ENCODE peak calls at places on chromosomes 12 and 14, in four cellular contexts. H, P, S and J are unnamed samples.
A peak's percentile ranks its signal among the peaks of the same experiment; 100 is the strongest.

GRCh38 chr12:70692681-70693288 is 55.6 kb upstream of the PTPRB start:
- DNase-seq in H (no peak), P (no peak), S (no peak), J (no peak)

GRCh38 chr12:117058442-117059072 is 40.7 kb downstream of the TESC start:
- DNase-seq in H (no peak), P (no peak), S (no peak), J (no peak)

GRCh38 chr12:67921286-67921685 is 68.0 kb upstream of the IFNG-AS1 start:
- DNase-seq in H (no peak), P (no peak), S (no peak), J (no peak)

GRCh38 chr12:13905795-13906194 is 75.6 kb downstream of the GRIN2B start:
- DNase-seq in H (no peak), P (no peak), S (no peak), J (no peak)

GRCh38 chr12:123478762-123479161 is 20.8 kb downstream of the SNRNP35 start:
- DNase-seq in H (no peak), P (peak; percentile 88), S (no peak), J (no peak)

GRCh38 chr12:53097564-53098353 is at the start of gene IGFBP6:
- DNase-seq in H (peak; percentile 83), P (peak; percentile 59), S (peak; percentile 55), J (no peak)

GRCh38 chr14:47675239-47675488 is 241 bp downstream of the MDGA2 start:
- DNase-seq in H (no peak), P (no peak), S (no peak), J (no peak)

GRCh38 chr12:115752913-115753726 is 524.4 kb downstream of the MED13L start:
- DNase-seq in H (no peak), P (peak; percentile 79), S (peak; percentile 33), J (no peak)

GRCh38 chr14:71361335-71361734 is 454.1 kb downstream of the PCNX1 start:
- DNase-seq in H (no peak), P (no peak), S (no peak), J (no peak)

GRCh38 chr14:77124345-77125274 is 17.0 kb downstream of the ZDHHC22 start:
- DNase-seq in H (peak; percentile 64), P (peak; percentile 68), S (peak; percentile 72), J (no peak)

GRCh38 chr12:27549801-27550652 is 26.0 kb downstream of the PPFIBP1 start:
- DNase-seq in H (peak; percentile 93), P (peak; percentile 97), S (peak; percentile 81), J (no peak)

GRCh38 chr14:91892918-91893527 is 25.7 kb upstream of the TC2N start:
- DNase-seq in H (no peak), P (no peak), S (no peak), J (no peak)

GRCh38 chr12:87779016-87779415 is 250.2 kb downstream of the C12orf50 start:
- DNase-seq in H (no peak), P (no peak), S (no peak), J (no peak)

GRCh38 chr12:56838602-56839488 is 75.7 kb downstream of the HSD17B6 start:
- DNase-seq in H (no peak), P (no peak), S (no peak), J (no peak)

GRCh38 chr14:21258194-21258888 is 10.9 kb downstream of the HNRNPC start:
- DNase-seq in H (no peak), P (no peak), S (no peak), J (no peak)

GRCh38 chr12:58420496-58420895 is 479.1 kb downstream of the ATP23 start:
- DNase-seq in H (no peak), P (no peak), S (no peak), J (no peak)

GRCh38 chr12:810635-811415 is 58.4 kb downstream of the WNK1 start:
- DNase-seq in H (no peak), P (no peak), S (no peak), J (no peak)

GRCh38 chr14:89720741-89721315 is 233.7 kb downstream of the EFCAB11 start:
- DNase-seq in H (no peak), P (peak; percentile 66), S (peak; percentile 35), J (peak; percentile 71)

GRCh38 chr12:75784591-75784990 is 247.0 kb downstream of the PHLDA1 start:
- DNase-seq in H (peak; percentile 66), P (peak; percentile 95), S (peak; percentile 96), J (no peak)

GRCh38 chr14:64806202-64806861 is 73.4 kb downstream of the SPTB start:
- DNase-seq in H (no peak), P (peak; percentile 74), S (peak; percentile 30), J (no peak)

GRCh38 chr12:90091809-90092208 is 383.2 kb upstream of the ATP2B1 start:
- DNase-seq in H (no peak), P (no peak), S (no peak), J (no peak)

GRCh38 chr12:125412506-125412905 is 347.3 kb downstream of the AACS start:
- DNase-seq in H (no peak), P (no peak), S (no peak), J (no peak)

GRCh38 chr12:68784015-68784414 is 24.0 kb upstream of the MDM2 start:
- DNase-seq in H (no peak), P (peak; percentile 54), S (no peak), J (no peak)

GRCh38 chr12:11171145-11171952 is at the start of gene SMIM10L1:
- DNase-seq in H (peak; percentile 92), P (peak; percentile 97), S (peak; percentile 91), J (peak; percentile 92)
- TF ChIP-seq POLR2A in H (no peak), P (peak; percentile 77), S (no peak), J (no peak)

GRCh38 chr12:21248679-21249078 is 86.0 kb downstream of the SLCO1A2 start:
- DNase-seq in H (no peak), P (no peak), S (no peak), J (no peak)
- TF ChIP-seq CTCF in H (no peak), P (no peak), S (no peak), J (no peak)

GRCh38 chr12:9365296-9365695 is 157.1 kb upstream of the PZP start:
- DNase-seq in H (no peak), P (no peak), S (no peak), J (no peak)

GRCh38 chr12:9361879-9362326 is 153.7 kb upstream of the PZP start:
- DNase-seq in H (no peak), P (no peak), S (no peak), J (no peak)

GRCh38 chr12:9364224-9365176 is 156.3 kb upstream of the PZP start:
- DNase-seq in H (no peak), P (no peak), S (no peak), J (no peak)

GRCh38 chr12:9367201-9367600 is 159.0 kb upstream of the PZP start:
- DNase-seq in H (no peak), P (no peak), S (no peak), J (no peak)

DNA sequence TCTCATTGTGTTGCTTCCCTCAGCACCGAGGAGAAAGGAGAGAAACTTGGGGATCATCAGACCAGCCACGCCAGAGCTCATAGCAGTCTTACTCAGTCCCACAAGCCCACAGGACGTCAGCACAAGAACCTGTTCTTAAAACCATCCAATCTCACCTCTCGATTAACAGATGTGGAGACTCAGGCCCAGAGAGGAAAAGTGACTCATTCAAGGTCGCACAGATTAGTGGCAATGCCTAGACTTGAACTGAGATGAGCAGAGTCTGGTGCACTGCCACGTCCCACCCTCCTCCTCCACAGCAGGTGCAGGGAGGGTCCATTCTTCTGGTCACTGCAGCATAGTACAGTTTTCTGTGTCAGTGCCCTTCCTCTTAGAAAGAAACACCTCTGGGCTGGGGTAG is 154.9 kb upstream of the PZP start:
- DNase-seq in H (no peak), P (no peak), S (no peak), J (no peak)
- TF ChIP-seq POLR2A in H (no peak), P (no peak), S (no peak), J (no peak)

GRCh38 chr14:30445394-30445793 is 113.6 kb upstream of the G2E3 start:
- DNase-seq in H (no peak), P (no peak), S (no peak), J (no peak)

GRCh38 chr14:30444451-30444850 is 114.5 kb upstream of the G2E3 start:
- DNase-seq in H (no peak), P (no peak), S (no peak), J (no peak)

GRCh38 chr14:30443368-30444007 is 115.5 kb upstream of the G2E3 start:
- DNase-seq in H (no peak), P (no peak), S (no peak), J (no peak)

GRCh38 chr14:30445852-30446251 is 113.1 kb upstream of the G2E3 start:
- DNase-seq in H (no peak), P (no peak), S (no peak), J (no peak)

GRCh38 chr14:30440986-30441385 is 118.0 kb upstream of the G2E3 start:
- DNase-seq in H (no peak), P (no peak), S (no peak), J (no peak)
- TF ChIP-seq CTCF in H (no peak), P (no peak), S (no peak), J (no peak)

GRCh38 chr14:92951912-92952471 is 29.0 kb downstream of the CHGA start:
- DNase-seq in H (no peak), P (peak; percentile 92), S (peak; percentile 86), J (no peak)
- TF ChIP-seq POLR2A in H (no peak), P (no peak), S (no peak), J (no peak)